ENCODE peak calls at places on chromosomes 7 and 10, in eight cellular contexts. One of them, this sample, is unnamed.

GRCh38 chr10:122997864-122998263 is 10.7 kb downstream of the IKZF5 start:
- DNase-seq in A549: no peak
- DNase-seq in suprapubic skin: no peak
- DNase-seq in K562: no peak
- DNase-seq in sigmoid colon: no peak
- DNase-seq in SK-N-SH: no peak
- DNase-seq in ovary: no peak
- DNase-seq in stomach: no peak
- DNase-seq in this sample: no peak

GRCh38 chr7:155206286-155207020 is 91.2 kb upstream of the INSIG1 start:
- DNase-seq in A549: no peak
- DNase-seq in suprapubic skin: no peak
- DNase-seq in K562: peak; percentile 78
- DNase-seq in sigmoid colon: peak; percentile 83
- DNase-seq in SK-N-SH: no peak
- DNase-seq in ovary: no peak
- DNase-seq in stomach: peak; percentile 34
- DNase-seq in this sample: no peak

GRCh38 chr7:95155965-95156364 is 168.4 kb downstream of the PON1 start:
- DNase-seq in A549: no peak
- DNase-seq in suprapubic skin: no peak
- DNase-seq in K562: no peak
- DNase-seq in sigmoid colon: no peak
- DNase-seq in SK-N-SH: no peak
- DNase-seq in ovary: no peak
- DNase-seq in stomach: peak; percentile 64
- DNase-seq in this sample: no peak

GRCh38 chr7:50155755-50156154 is 62.7 kb upstream of the ZPBP start:
- DNase-seq in A549: no peak
- DNase-seq in suprapubic skin: no peak
- DNase-seq in K562: no peak
- DNase-seq in sigmoid colon: no peak
- DNase-seq in SK-N-SH: no peak
- DNase-seq in ovary: no peak
- DNase-seq in stomach: no peak
- DNase-seq in this sample: no peak

GRCh38 chr10:594584-595270 is 94.7 kb downstream of the DIP2C start:
- DNase-seq in A549: no peak
- DNase-seq in suprapubic skin: no peak
- DNase-seq in K562: no peak
- DNase-seq in sigmoid colon: no peak
- DNase-seq in SK-N-SH: no peak
- DNase-seq in ovary: peak; percentile 19
- DNase-seq in stomach: no peak
- DNase-seq in this sample: no peak

GRCh38 chr10:76911184-76911583 is 726.4 kb downstream of the KCNMA1 start:
- DNase-seq in A549: no peak
- DNase-seq in suprapubic skin: no peak
- DNase-seq in K562: no peak
- DNase-seq in sigmoid colon: no peak
- DNase-seq in SK-N-SH: no peak
- DNase-seq in ovary: no peak
- DNase-seq in stomach: no peak
- DNase-seq in this sample: no peak

GRCh38 chr10:49310460-49310859 is 11.5 kb downstream of the C10orf71 start:
- DNase-seq in A549: no peak
- DNase-seq in suprapubic skin: no peak
- DNase-seq in K562: no peak
- DNase-seq in sigmoid colon: no peak
- DNase-seq in SK-N-SH: no peak
- DNase-seq in ovary: no peak
- DNase-seq in stomach: no peak
- DNase-seq in this sample: no peak

GRCh38 chr7:2934211-2934731 is 90.2 kb upstream of the GNA12 start:
- DNase-seq in A549: peak; percentile 55
- DNase-seq in suprapubic skin: peak; percentile 50
- DNase-seq in K562: no peak
- DNase-seq in sigmoid colon: peak; percentile 47
- DNase-seq in SK-N-SH: peak; percentile 32
- DNase-seq in ovary: no peak
- DNase-seq in stomach: no peak
- DNase-seq in this sample: no peak

GRCh38 chr10:69073025-69073424 is 14.9 kb upstream of the SRGN start:
- DNase-seq in A549: no peak
- DNase-seq in suprapubic skin: no peak
- DNase-seq in K562: no peak
- DNase-seq in sigmoid colon: peak; percentile 44
- DNase-seq in SK-N-SH: no peak
- DNase-seq in ovary: no peak
- DNase-seq in stomach: no peak
- DNase-seq in this sample: no peak

GRCh38 chr10:87862644-87863101 is 660 bp downstream of the KLLN start:
- DNase-seq in A549: no peak
- DNase-seq in suprapubic skin: no peak
- DNase-seq in K562: peak; percentile 22
- DNase-seq in sigmoid colon: no peak
- DNase-seq in SK-N-SH: no peak
- DNase-seq in ovary: no peak
- DNase-seq in stomach: peak; percentile 31
- DNase-seq in this sample: no peak

GRCh38 chr7:2802504-2803341 is 41.4 kb downstream of the GNA12 start:
- DNase-seq in A549: peak; percentile 53
- DNase-seq in suprapubic skin: no peak
- DNase-seq in K562: no peak
- DNase-seq in sigmoid colon: peak; percentile 58
- DNase-seq in SK-N-SH: no peak
- DNase-seq in ovary: peak; percentile 43
- DNase-seq in stomach: no peak
- DNase-seq in this sample: no peak

GRCh38 chr10:116627386-116627933 is 6.7 kb downstream of the PNLIPRP2 start:
- DNase-seq in A549: peak; percentile 44
- DNase-seq in suprapubic skin: no peak
- DNase-seq in K562: peak; percentile 20
- DNase-seq in sigmoid colon: no peak
- DNase-seq in SK-N-SH: peak; percentile 92
- DNase-seq in ovary: peak; percentile 62
- DNase-seq in stomach: peak; percentile 62
- DNase-seq in this sample: no peak

GRCh38 chr10:86954681-86955500 is 2.5 kb downstream of the MMRN2 start:
- DNase-seq in A549: no peak
- DNase-seq in suprapubic skin: peak; percentile 61
- DNase-seq in K562: no peak
- DNase-seq in sigmoid colon: peak; percentile 62
- DNase-seq in SK-N-SH: no peak
- DNase-seq in ovary: peak; percentile 44
- DNase-seq in stomach: no peak
- DNase-seq in this sample: no peak

GRCh38 chr7:105304040-105304895 is 84.5 kb downstream of the SRPK2 start:
- DNase-seq in A549: no peak
- DNase-seq in suprapubic skin: no peak
- DNase-seq in K562: no peak
- DNase-seq in sigmoid colon: no peak
- DNase-seq in SK-N-SH: no peak
- DNase-seq in ovary: no peak
- DNase-seq in stomach: no peak
- DNase-seq in this sample: no peak

GRCh38 chr10:71844695-71845094 is 6.4 kb downstream of the PSAP start:
- DNase-seq in A549: no peak
- DNase-seq in suprapubic skin: no peak
- DNase-seq in K562: no peak
- DNase-seq in sigmoid colon: no peak
- DNase-seq in SK-N-SH: no peak
- DNase-seq in ovary: no peak
- DNase-seq in stomach: no peak
- DNase-seq in this sample: no peak

GRCh38 chr10:104123397-104123796 is 1.4 kb downstream of the SFR1 start:
- DNase-seq in A549: peak; percentile 38
- DNase-seq in suprapubic skin: no peak
- DNase-seq in K562: no peak
- DNase-seq in sigmoid colon: no peak
- DNase-seq in SK-N-SH: peak; percentile 4
- DNase-seq in ovary: no peak
- DNase-seq in stomach: no peak
- DNase-seq in this sample: no peak

GRCh38 chr10:101012525-101013364 is 13.1 kb downstream of the LZTS2 start:
- DNase-seq in A549: peak; percentile 97
- DNase-seq in suprapubic skin: peak; percentile 94
- DNase-seq in K562: peak; percentile 51
- DNase-seq in sigmoid colon: peak; percentile 95
- DNase-seq in SK-N-SH: peak; percentile 91
- DNase-seq in ovary: peak; percentile 87
- DNase-seq in stomach: peak; percentile 91
- DNase-seq in this sample: peak; percentile 91

GRCh38 chr10:88415533-88416130 is 167.5 kb downstream of the RNLS start:
- DNase-seq in A549: no peak
- DNase-seq in suprapubic skin: no peak
- DNase-seq in K562: no peak
- DNase-seq in sigmoid colon: no peak
- DNase-seq in SK-N-SH: no peak
- DNase-seq in ovary: no peak
- DNase-seq in stomach: no peak
- DNase-seq in this sample: no peak

GRCh38 chr7:32104766-32105165 is 34.6 kb upstream of the PDE1C start:
- DNase-seq in A549: no peak
- DNase-seq in suprapubic skin: no peak
- DNase-seq in K562: no peak
- DNase-seq in sigmoid colon: no peak
- DNase-seq in SK-N-SH: no peak
- DNase-seq in ovary: no peak
- DNase-seq in stomach: no peak
- DNase-seq in this sample: no peak

GRCh38 chr7:92448185-92448747 is 984 bp downstream of the GATAD1 start:
- DNase-seq in A549: peak; percentile 42
- DNase-seq in suprapubic skin: no peak
- DNase-seq in K562: peak; percentile 60
- DNase-seq in sigmoid colon: peak; percentile 74
- DNase-seq in SK-N-SH: peak; percentile 43
- DNase-seq in ovary: peak; percentile 54
- DNase-seq in stomach: peak; percentile 60
- DNase-seq in this sample: no peak

GRCh38 chr7:25391295-25391861 is 163.1 kb upstream of the NPVF start:
- DNase-seq in A549: peak; percentile 4
- DNase-seq in suprapubic skin: no peak
- DNase-seq in K562: peak; percentile 23
- DNase-seq in sigmoid colon: no peak
- DNase-seq in SK-N-SH: peak; percentile 39
- DNase-seq in ovary: no peak
- DNase-seq in stomach: no peak
- DNase-seq in this sample: no peak

GRCh38 chr7:107396990-107397389 is 72.9 kb upstream of the GPR22 start:
- DNase-seq in A549: no peak
- DNase-seq in suprapubic skin: no peak
- DNase-seq in K562: no peak
- DNase-seq in sigmoid colon: no peak
- DNase-seq in SK-N-SH: no peak
- DNase-seq in ovary: no peak
- DNase-seq in stomach: no peak
- DNase-seq in this sample: no peak

GRCh38 chr7:323410-323809 is 33.4 kb downstream of the FOXL3 start:
- DNase-seq in A549: no peak
- DNase-seq in suprapubic skin: no peak
- DNase-seq in K562: no peak
- DNase-seq in sigmoid colon: no peak
- DNase-seq in SK-N-SH: no peak
- DNase-seq in ovary: no peak
- DNase-seq in stomach: no peak
- DNase-seq in this sample: no peak

GRCh38 chr10:13414855-13415254 is 66.8 kb upstream of the SEPHS1 start:
- DNase-seq in A549: no peak
- DNase-seq in suprapubic skin: no peak
- DNase-seq in K562: peak; percentile 24
- DNase-seq in sigmoid colon: no peak
- DNase-seq in SK-N-SH: peak; percentile 36
- DNase-seq in ovary: no peak
- DNase-seq in stomach: peak; percentile 57
- DNase-seq in this sample: no peak
- TF ChIP-seq EP300 in A549: no peak
- TF ChIP-seq EP300 in suprapubic skin: no peak
- TF ChIP-seq EP300 in K562: no peak
- TF ChIP-seq EP300 in sigmoid colon: no peak
- TF ChIP-seq EP300 in SK-N-SH: no peak
- TF ChIP-seq EP300 in ovary: no peak
- TF ChIP-seq EP300 in stomach: no peak
- TF ChIP-seq EP300 in this sample: no peak

GRCh38 chr7:47301078-47301477 is 280.8 kb downstream of the TNS3 start:
- DNase-seq in A549: no peak
- DNase-seq in suprapubic skin: no peak
- DNase-seq in K562: no peak
- DNase-seq in sigmoid colon: no peak
- DNase-seq in SK-N-SH: no peak
- DNase-seq in ovary: no peak
- DNase-seq in stomach: no peak
- DNase-seq in this sample: no peak
- H3K27ac ChIP-seq in A549: no peak overlapping the region
- H3K27ac ChIP-seq in suprapubic skin: no peak overlapping the region
- H3K27ac ChIP-seq in K562: no peak overlapping the region
- H3K27ac ChIP-seq in sigmoid colon: peak overlapping the region; percentile 45
- H3K27ac ChIP-seq in SK-N-SH: no peak overlapping the region
- H3K27ac ChIP-seq in ovary: no peak overlapping the region
- H3K27ac ChIP-seq in stomach: no peak overlapping the region
- H3K27ac ChIP-seq in this sample: no peak overlapping the region

GRCh38 chr7:157490465-157490912 is 153.7 kb downstream of the DNAJB6 start:
- DNase-seq in A549: peak; percentile 77
- DNase-seq in suprapubic skin: no peak
- DNase-seq in K562: peak; percentile 62
- DNase-seq in sigmoid colon: peak; percentile 30
- DNase-seq in SK-N-SH: no peak
- DNase-seq in ovary: no peak
- DNase-seq in stomach: peak; percentile 24
- DNase-seq in this sample: no peak
- TF ChIP-seq EP300 in A549: no peak
- TF ChIP-seq EP300 in suprapubic skin: no peak
- TF ChIP-seq EP300 in K562: peak; percentile 55
- TF ChIP-seq EP300 in sigmoid colon: no peak
- TF ChIP-seq EP300 in SK-N-SH: no peak
- TF ChIP-seq EP300 in ovary: no peak
- TF ChIP-seq EP300 in stomach: no peak
- TF ChIP-seq EP300 in this sample: no peak

GRCh38 chr10:119518176-119518575 is 24.3 kb downstream of the RGS10 start:
- DNase-seq in A549: no peak
- DNase-seq in suprapubic skin: no peak
- DNase-seq in K562: no peak
- DNase-seq in sigmoid colon: no peak
- DNase-seq in SK-N-SH: no peak
- DNase-seq in ovary: no peak
- DNase-seq in stomach: no peak
- DNase-seq in this sample: no peak
- H3K27ac ChIP-seq in A549: no peak overlapping the region
- H3K27ac ChIP-seq in suprapubic skin: no peak overlapping the region
- H3K27ac ChIP-seq in K562: peak overlapping the region; percentile 74
- H3K27ac ChIP-seq in sigmoid colon: peak overlapping the region; percentile 21
- H3K27ac ChIP-seq in SK-N-SH: no peak overlapping the region
- H3K27ac ChIP-seq in ovary: no peak overlapping the region
- H3K27ac ChIP-seq in stomach: peak overlapping the region; percentile 75
- H3K27ac ChIP-seq in this sample: no peak overlapping the region

GRCh38 chr10:124603376-124604213 is 140.6 kb downstream of the FAM53B start:
- DNase-seq in A549: no peak
- DNase-seq in suprapubic skin: no peak
- DNase-seq in K562: no peak
- DNase-seq in sigmoid colon: no peak
- DNase-seq in SK-N-SH: no peak
- DNase-seq in ovary: no peak
- DNase-seq in stomach: no peak
- DNase-seq in this sample: no peak
- TF ChIP-seq EP300 in A549: no peak
- TF ChIP-seq EP300 in suprapubic skin: no peak
- TF ChIP-seq EP300 in K562: no peak
- TF ChIP-seq EP300 in sigmoid colon: no peak
- TF ChIP-seq EP300 in SK-N-SH: no peak
- TF ChIP-seq EP300 in ovary: no peak
- TF ChIP-seq EP300 in stomach: no peak
- TF ChIP-seq EP300 in this sample: no peak

This sample was measured in upper lobe of left lung.